ENCODE peak calls at places on chromosomes 11 and 22, in six cellular contexts. X is AG04449; R is GM23338; L is NCI-H345; V is stimulated activated CD4-positive, alpha-beta T cell treated with anti-CD3 and anti-CD28 coated beads, Interleukin-12 subunit alpha, Interleukin-12 subunit beta, amount 100 ng/mL, for 24 hours; T is NCI-H1105. F is an unnamed sample.

GRCh38 chr11:67581469-67581868 is 2.1 kb upstream of the GSTP1 start:
- DNase-seq in T (no peak), X (no peak), R (peak; percentile 72), V (no peak), L (peak; percentile 56), F (no peak)

GRCh38 chr11:75468534-75469340 is 35.7 kb upstream of the KLHL35 start:
- DNase-seq in R (no peak), T (no peak), L (no peak), X (no peak), V (no peak), F (no peak)

GRCh38 chr11:102267602-102268001 is 49.7 kb upstream of the BIRC3 start:
- DNase-seq in V (no peak), R (no peak), T (no peak), X (no peak), L (no peak), F (no peak)

GRCh38 chr22:43905681-43906080 is 13.9 kb upstream of the PNPLA5 start:
- DNase-seq in X (no peak), T (no peak), L (no peak), R (no peak), V (no peak), F (no peak)

GRCh38 chr11:69889400-69890372 is 70.5 kb upstream of the FGF3 start:
- DNase-seq in X (no peak), T (no peak), L (peak; percentile 73), R (peak; percentile 52), V (no peak), F (no peak)

GRCh38 chr11:99370557-99371200 is 349.9 kb downstream of the CNTN5 start:
- DNase-seq in X (peak; percentile 3), V (no peak), L (peak; percentile 84), T (peak; percentile 82), R (peak; percentile 36), F (no peak)

GRCh38 chr11:83751041-83751440 is 464.9 kb upstream of the CCDC90B start:
- DNase-seq in R (no peak), L (no peak), V (no peak), T (no peak), X (no peak), F (no peak)

GRCh38 chr11:117203069-117203407 is 3.9 kb downstream of the TAGLN start:
- DNase-seq in L (no peak), X (no peak), T (no peak), V (no peak), R (no peak), F (no peak)

GRCh38 chr11:107043242-107043991 is 25.1 kb upstream of the GUCY1A2 start:
- DNase-seq in R (no peak), V (no peak), X (peak; percentile 93), L (no peak), T (no peak), F (peak; percentile 94)

GRCh38 chr22:23684561-23685031 is 6.2 kb upstream of the RGL4 start:
- DNase-seq in V (no peak), T (no peak), R (no peak), L (no peak), X (no peak), F (no peak)

GRCh38 chr22:22410121-22410520 is 98.4 kb downstream of the ZNF280B start:
- DNase-seq in X (no peak), L (no peak), R (no peak), V (no peak), T (no peak), F (no peak)

GRCh38 chr11:78202733-78203167 is 14.0 kb downstream of the USP35 start:
- DNase-seq in X (no peak), T (no peak), V (peak; percentile 8), L (no peak), R (no peak), F (no peak)

GRCh38 chr11:96028746-96029145 is 104.8 kb upstream of the MTMR2 start:
- DNase-seq in T (no peak), X (no peak), L (no peak), R (no peak), V (no peak), F (no peak)

GRCh38 chr11:27211370-27212127 is 151.5 kb downstream of the CCDC34 start:
- DNase-seq in V (peak; percentile 2), L (peak; percentile 24), R (peak; percentile 48), X (no peak), T (no peak), F (no peak)

GRCh38 chr11:7893792-7894191 is 37.3 kb downstream of the OR10A6 start:
- DNase-seq in R (no peak), T (no peak), V (no peak), X (no peak), L (no peak), F (no peak)

GRCh38 chr11:7571640-7572000 is 57.8 kb downstream of the PPFIBP2 start:
- DNase-seq in L (peak; percentile 88), R (peak; percentile 92), V (peak; percentile 11), X (no peak), T (peak; percentile 71), F (no peak)

GRCh38 chr22:29163808-29164207 is 41.9 kb upstream of the EMID1 start:
- DNase-seq in V (no peak), X (no peak), T (no peak), L (no peak), R (no peak), F (no peak)

GRCh38 chr11:78438298-78438975 is 20.8 kb upstream of the GAB2 start:
- DNase-seq in R (no peak), V (no peak), L (no peak), X (no peak), T (no peak), F (no peak)

GRCh38 chr11:74846770-74847169 is 98.1 kb downstream of the RNF169 start:
- DNase-seq in X (no peak), R (no peak), L (no peak), T (no peak), V (no peak), F (no peak)

GRCh38 chr11:2988996-2989395 is 3.1 kb downstream of the NAP1L4 start:
- DNase-seq in R (no peak), T (no peak), L (no peak), V (no peak), X (peak; percentile 10), F (no peak)

GRCh38 chr11:61164610-61165424 is 3.6 kb upstream of the VPS37C start:
- DNase-seq in X (no peak), L (peak; percentile 67), R (no peak), T (no peak), V (no peak), F (no peak)